ENCODE peak calls at places on chromosomes 2 and 18, in five cellular contexts. U, Y, V, A and R are unnamed samples.

GRCh38 chr18:60599267-60599666 is 226.7 kb upstream of the MC4R start:
- DNase-seq in Y (no peak), U (no peak), V (no peak), A (no peak), R (no peak)

GRCh38 chr18:61602836-61603235 is 269.6 kb downstream of the CDH20 start:
- DNase-seq in U (no peak), Y (peak; percentile 56), V (no peak), A (no peak), R (no peak)

GRCh38 chr2:76197842-76198448 is 487.2 kb upstream of the GCFC2 start:
- DNase-seq in A (peak; percentile 11), Y (peak; percentile 83), V (peak; percentile 67), U (peak; percentile 69), R (peak; percentile 79)

GRCh38 chr18:49611316-49611715 is 49.5 kb downstream of the LIPG start:
- DNase-seq in Y (no peak), U (no peak), A (no peak), V (no peak), R (no peak)

GRCh38 chr2:29281086-29281485 is 165.9 kb downstream of the CLIP4 start:
- DNase-seq in A (no peak), U (no peak), Y (no peak), V (no peak), R (no peak)

GRCh38 chr2:61016392-61017002 is 1.0 kb upstream of the PEX13 start:
- DNase-seq in A (peak; percentile 5), Y (no peak), U (no peak), V (no peak), R (no peak)

GRCh38 chr2:108923736-108924443 is 65.1 kb downstream of the EDAR start:
- DNase-seq in V (no peak), Y (no peak), A (no peak), U (no peak), R (no peak)

GRCh38 chr2:216499641-216500218 is 1.1 kb downstream of the RPL37A start:
- DNase-seq in Y (no peak), U (no peak), V (no peak), A (no peak), R (no peak)

GRCh38 chr2:28753043-28753683 is 1.5 kb downstream of the PPP1CB start:
- DNase-seq in V (peak; percentile 90), Y (peak; percentile 87), A (peak; percentile 56), U (peak; percentile 80), R (peak; percentile 85)

GRCh38 chr18:58768293-58768974 is 96.2 kb upstream of the ZNF532 start:
- DNase-seq in U (peak; percentile 79), V (peak; percentile 48), A (peak; percentile 49), Y (peak; percentile 62), R (peak; percentile 61)
- H3K4me3 ChIP-seq in U (no peak overlapping the region), V (peak overlapping the region; percentile 25), A (no peak overlapping the region), Y (peak overlapping the region; percentile 21), R (no peak overlapping the region)

GRCh38 chr2:119941981-119942513 is 70.8 kb upstream of the EPB41L5 start:
- DNase-seq in U (no peak), Y (no peak), A (no peak), V (no peak), R (no peak)

GRCh38 chr2:119950966-119951365 is 61.9 kb upstream of the EPB41L5 start:
- DNase-seq in U (no peak), V (no peak), Y (no peak), A (no peak), R (peak; percentile 29)

GRCh38 chr2:119943058-119943457 is 69.8 kb upstream of the EPB41L5 start:
- DNase-seq in U (no peak), Y (no peak), V (no peak), A (no peak), R (peak; percentile 2)

DNA sequence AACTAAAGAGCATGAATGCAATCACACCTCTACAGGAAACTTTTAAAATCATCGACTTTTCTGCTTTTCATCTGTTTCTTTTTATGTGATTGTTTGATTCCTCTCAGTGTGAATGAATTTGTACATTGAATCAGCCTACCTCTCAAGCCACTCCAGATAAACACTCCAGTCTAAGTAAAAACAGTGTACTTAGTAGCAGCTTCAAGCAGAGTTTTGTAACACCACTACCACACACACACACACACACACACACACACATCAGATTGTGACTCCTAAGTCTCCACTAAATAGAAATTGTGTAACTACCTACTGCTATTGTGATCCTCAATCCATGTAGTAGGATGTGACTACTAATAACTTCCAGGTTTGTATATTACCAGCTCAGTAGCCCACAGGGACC is 65.3 kb upstream of the EPB41L5 start:
- DNase-seq in Y (no peak), U (no peak), A (no peak), V (no peak), R (peak; percentile 6)
- TF ChIP-seq CTCF in Y (no peak), U (no peak), A (no peak), V (no peak), R (no peak)

DNA sequence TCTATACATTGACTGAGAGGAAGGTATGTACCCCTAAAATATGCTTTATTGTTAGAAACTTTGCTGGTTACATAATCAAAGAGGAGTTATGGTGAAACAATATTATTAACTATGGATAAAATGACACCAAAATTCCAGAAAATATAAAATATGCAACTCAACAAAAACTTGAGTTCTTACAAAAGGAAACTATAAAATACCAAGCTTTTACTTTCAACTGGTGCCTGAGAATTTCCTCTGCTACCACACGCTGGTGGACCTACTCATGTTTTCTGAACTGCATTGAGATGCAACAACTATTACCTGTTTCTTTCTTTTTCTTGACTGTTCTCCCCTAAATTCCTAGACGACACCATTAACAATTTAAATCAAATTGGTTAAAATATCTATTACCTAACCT is 8.2 kb upstream of the NFE2L2 start:
- DNase-seq in U (no peak), Y (no peak), V (no peak), A (no peak), R (no peak)
- H3K4me3 ChIP-seq in U (no peak overlapping the region), Y (no peak overlapping the region), V (no peak overlapping the region), A (no peak overlapping the region), R (no peak overlapping the region)

DNA sequence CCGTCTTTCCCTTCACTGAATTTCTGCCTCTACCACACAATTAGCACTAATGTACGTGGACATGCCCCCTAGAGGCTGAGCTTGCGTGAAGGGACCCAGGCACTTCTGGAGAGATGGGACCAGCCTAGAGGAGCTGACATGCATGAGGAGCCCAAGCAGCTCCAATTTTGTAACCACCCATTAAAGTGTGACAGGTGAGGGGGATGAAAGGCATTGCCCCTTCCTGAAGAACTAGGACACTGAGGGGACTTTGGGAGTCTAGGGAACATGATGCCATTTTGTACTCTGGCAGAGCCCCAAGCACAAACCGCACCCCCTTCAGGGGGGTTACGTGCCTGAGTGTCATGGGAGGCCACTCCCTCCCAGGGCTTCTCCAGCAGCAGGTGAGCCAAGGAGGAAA is 63.6 kb downstream of the HNRNPLL start:
- DNase-seq in Y (no peak), A (no peak), U (no peak), V (no peak), R (no peak)
- TF ChIP-seq CTCF in Y (no peak), A (peak; percentile 35), U (no peak), V (no peak), R (no peak)

GRCh38 chr2:110748489-110748867 is 16.1 kb downstream of the ACOXL start:
- DNase-seq in V (peak; percentile 59), Y (no peak), A (no peak), U (no peak), R (no peak)
- H3K4me3 ChIP-seq in V (no peak overlapping the region), Y (no peak overlapping the region), A (no peak overlapping the region), U (no peak overlapping the region), R (no peak overlapping the region)

GRCh38 chr2:67384115-67384823 is 12.9 kb upstream of the ETAA1 start:
- DNase-seq in A (no peak), Y (no peak), U (no peak), V (no peak), R (no peak)
- TF ChIP-seq CTCF in A (no peak), Y (no peak), U (no peak), V (no peak), R (no peak)

GRCh38 chr2:169014780-169015179 is 16.3 kb downstream of the ABCB11 start:
- DNase-seq in Y (no peak), V (no peak), A (no peak), U (no peak), R (no peak)
- H3K4me3 ChIP-seq in Y (no peak overlapping the region), V (no peak overlapping the region), A (no peak overlapping the region), U (no peak overlapping the region), R (no peak overlapping the region)

DNA sequence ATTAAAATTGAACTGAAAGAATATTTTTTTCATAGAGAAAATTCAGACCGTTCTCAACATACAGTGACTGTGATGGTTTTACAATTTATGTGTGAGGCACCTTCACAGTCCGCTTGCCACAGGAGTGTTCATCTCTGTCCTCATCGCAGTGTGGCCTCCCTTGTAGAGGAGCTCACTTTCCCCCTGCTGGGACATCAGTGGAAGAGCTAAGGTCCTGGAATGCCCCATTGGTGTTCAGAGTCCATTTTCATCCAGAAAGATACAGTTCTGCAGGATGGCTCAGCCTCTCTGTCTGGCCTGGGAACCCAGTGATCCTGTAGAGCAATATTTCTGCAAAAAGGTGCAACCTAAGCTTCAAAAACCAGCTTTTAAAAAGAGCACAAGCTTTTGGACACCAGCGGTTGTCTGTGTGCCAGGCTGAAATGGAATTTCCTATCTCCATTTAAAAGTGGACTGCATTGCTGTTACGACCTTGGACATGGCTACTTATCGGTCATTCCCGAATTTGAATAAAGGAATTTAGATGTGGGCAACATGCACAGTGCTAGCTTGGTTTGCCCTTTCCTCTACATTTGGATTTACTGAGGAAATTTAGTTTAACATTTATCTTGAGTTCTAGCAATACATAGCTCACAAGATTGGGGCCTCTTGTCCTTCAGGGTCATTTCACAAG is 26.7 kb upstream of the FAM237A start:
- DNase-seq in A (peak; percentile 7), U (no peak), V (no peak), Y (no peak), R (no peak)
- TF ChIP-seq CTCF in A (no peak), U (no peak), V (no peak), Y (no peak), R (no peak)

GRCh38 chr18:24014986-24015896 is 687 bp downstream of the TTC39C start:
- DNase-seq in A (no peak), U (peak; percentile 50), V (peak; percentile 44), Y (peak; percentile 70), R (peak; percentile 81)

GRCh38 chr18:24018299-24018910 is 3.9 kb downstream of the TTC39C start:
- DNase-seq in A (no peak), U (no peak), Y (no peak), V (no peak), R (no peak)

GRCh38 chr18:24015897-24016631 is 1.5 kb downstream of the TTC39C start:
- DNase-seq in V (peak; percentile 3), U (no peak), Y (no peak), A (no peak), R (no peak)

GRCh38 chr18:24014062-24014985 is at the start of gene TTC39C:
- DNase-seq in A (peak; percentile 63), U (peak; percentile 67), Y (peak; percentile 67), V (peak; percentile 68), R (peak; percentile 73)

DNA sequence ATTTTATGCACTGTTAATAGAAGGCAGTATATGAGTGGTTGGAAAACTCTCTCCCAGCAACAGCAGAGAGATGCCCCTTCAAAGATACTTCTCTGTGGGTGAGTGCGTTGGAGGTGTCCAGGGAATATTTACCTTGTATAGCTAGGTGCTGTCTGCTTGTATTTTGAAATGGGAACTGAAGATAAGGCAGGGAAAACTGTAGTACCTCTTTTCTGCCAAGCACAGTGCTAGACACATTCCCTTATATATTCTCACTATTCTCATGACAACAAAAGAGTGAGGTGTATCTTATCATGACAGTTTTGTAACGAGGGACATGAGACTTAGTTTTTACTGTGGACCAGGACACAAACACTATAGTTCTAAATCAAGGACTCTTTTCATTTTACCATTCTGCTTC is 2.1 kb downstream of the TTC39C start:
- DNase-seq in V (peak; percentile 4), Y (no peak), U (no peak), A (no peak), R (no peak)
- H3K4me3 ChIP-seq in V (no peak overlapping the region), Y (no peak overlapping the region), U (no peak overlapping the region), A (no peak overlapping the region), R (no peak overlapping the region)